ENCODE peak calls at places on chromosomes 7 and 10, in five cellular contexts. J is esophagus muscularis mucosa, W is heart left ventricle, V is suprapubic skin, Y is prostate gland. P is an unnamed sample.

GRCh38 chr10:57992321-57993077 is 275.2 kb downstream of the IPMK start:
- DNase-seq in J (no peak), W (no peak), V (no peak), Y (no peak), P (no peak)

GRCh38 chr7:107029764-107030286 is 14.7 kb upstream of the PRKAR2B start:
- DNase-seq in J (no peak), W (no peak), V (no peak), Y (no peak), P (no peak)

GRCh38 chr10:113087082-113088029 is 137.3 kb downstream of the TCF7L2 start:
- DNase-seq in J (no peak), W (peak; percentile 71), V (no peak), Y (no peak), P (peak; percentile 90)

GRCh38 chr7:142587578-142588191 is 161.6 kb upstream of the PRSS1 start:
- DNase-seq in J (no peak), W (no peak), V (no peak), Y (no peak), P (no peak)

GRCh38 chr10:79449181-79450146 is 4.0 kb upstream of the ZCCHC24 start:
- DNase-seq in J (no peak), W (no peak), V (peak; percentile 61), Y (peak; percentile 57), P (peak; percentile 76)

GRCh38 chr10:74502963-74503608 is 323.3 kb upstream of the KAT6B start:
- DNase-seq in J (no peak), W (no peak), V (no peak), Y (no peak), P (no peak)

GRCh38 chr7:5452937-5453540 is 29.4 kb upstream of the TNRC18 start:
- DNase-seq in J (no peak), W (peak; percentile 71), V (no peak), Y (no peak), P (no peak)

GRCh38 chr10:494556-494955 is 194.9 kb downstream of the DIP2C start:
- DNase-seq in J (no peak), W (no peak), V (no peak), Y (no peak), P (no peak)

GRCh38 chr10:69383485-69384089 is 33.1 kb downstream of the TACR2 start:
- DNase-seq in J (no peak), W (peak; percentile 70), V (no peak), Y (no peak), P (no peak)

GRCh38 chr7:127809285-127809702 is 157.3 kb downstream of the SND1 start:
- DNase-seq in J (no peak), W (no peak), V (no peak), Y (no peak), P (no peak)

GRCh38 chr10:68871105-68871711 is 29.9 kb upstream of the DDX50 start:
- DNase-seq in J (no peak), W (no peak), V (no peak), Y (no peak), P (no peak)

GRCh38 chr10:32004161-32004591 is 52.0 kb downstream of the KIF5B start:
- DNase-seq in J (no peak), W (peak; percentile 40), V (no peak), Y (no peak), P (no peak)

GRCh38 chr10:14812271-14812670 is 25.6 kb downstream of the CDNF start:
- DNase-seq in J (no peak), W (no peak), V (no peak), Y (no peak), P (no peak)

GRCh38 chr10:122126763-122127659 is 138.0 kb downstream of the TACC2 start:
- DNase-seq in J (no peak), W (peak; percentile 71), V (no peak), Y (peak; percentile 55), P (peak; percentile 76)

GRCh38 chr7:29289156-29290021 is 94.8 kb downstream of the CHN2 start:
- DNase-seq in J (no peak), W (peak; percentile 60), V (no peak), Y (no peak), P (peak; percentile 27)

GRCh38 chr10:129586897-129587443 is 119.9 kb downstream of the MGMT start:
- DNase-seq in J (no peak), W (no peak), V (no peak), Y (no peak), P (no peak)

GRCh38 chr7:132476541-132476940 is 99.7 kb downstream of the PLXNA4 start:
- DNase-seq in J (no peak), W (no peak), V (no peak), Y (no peak), P (no peak)

GRCh38 chr10:1050145-1050544 is 1.2 kb upstream of the IDI1 start:
- DNase-seq in J (no peak), W (no peak), V (no peak), Y (no peak), P (no peak)

GRCh38 chr10:13502384-13502783 is 26.4 kb downstream of the BEND7 start:
- DNase-seq in J (no peak), W (no peak), V (no peak), Y (no peak), P (no peak)

GRCh38 chr10:129622736-129623135 is 155.7 kb downstream of the MGMT start:
- DNase-seq in J (peak; percentile 47), W (no peak), V (no peak), Y (no peak), P (no peak)

GRCh38 chr7:101487753-101488152 is 125.1 kb downstream of the COL26A1 start:
- DNase-seq in J (no peak), W (no peak), V (no peak), Y (no peak), P (no peak)

GRCh38 chr10:44334621-44335184 is 50.2 kb downstream of the CXCL12 start:
- DNase-seq in J (no peak), W (no peak), V (peak; percentile 32), Y (no peak), P (no peak)

GRCh38 chr10:125679436-125679835 is 3.5 kb downstream of the TEX36 start:
- DNase-seq in J (no peak), W (no peak), V (no peak), Y (no peak), P (no peak)

GRCh38 chr10:109103278-109103677 is 820.0 kb downstream of the XPNPEP1 start:
- DNase-seq in J (no peak), W (no peak), V (no peak), Y (no peak), P (no peak)

GRCh38 chr10:17756557-17757208 is 4.7 kb downstream of the TMEM236 start:
- DNase-seq in J (no peak), W (no peak), V (no peak), Y (no peak), P (no peak)

GRCh38 chr10:84948644-84949043 is 620.3 kb downstream of the CCSER2 start:
- DNase-seq in J (no peak), W (no peak), V (no peak), Y (no peak), P (no peak)

DNA sequence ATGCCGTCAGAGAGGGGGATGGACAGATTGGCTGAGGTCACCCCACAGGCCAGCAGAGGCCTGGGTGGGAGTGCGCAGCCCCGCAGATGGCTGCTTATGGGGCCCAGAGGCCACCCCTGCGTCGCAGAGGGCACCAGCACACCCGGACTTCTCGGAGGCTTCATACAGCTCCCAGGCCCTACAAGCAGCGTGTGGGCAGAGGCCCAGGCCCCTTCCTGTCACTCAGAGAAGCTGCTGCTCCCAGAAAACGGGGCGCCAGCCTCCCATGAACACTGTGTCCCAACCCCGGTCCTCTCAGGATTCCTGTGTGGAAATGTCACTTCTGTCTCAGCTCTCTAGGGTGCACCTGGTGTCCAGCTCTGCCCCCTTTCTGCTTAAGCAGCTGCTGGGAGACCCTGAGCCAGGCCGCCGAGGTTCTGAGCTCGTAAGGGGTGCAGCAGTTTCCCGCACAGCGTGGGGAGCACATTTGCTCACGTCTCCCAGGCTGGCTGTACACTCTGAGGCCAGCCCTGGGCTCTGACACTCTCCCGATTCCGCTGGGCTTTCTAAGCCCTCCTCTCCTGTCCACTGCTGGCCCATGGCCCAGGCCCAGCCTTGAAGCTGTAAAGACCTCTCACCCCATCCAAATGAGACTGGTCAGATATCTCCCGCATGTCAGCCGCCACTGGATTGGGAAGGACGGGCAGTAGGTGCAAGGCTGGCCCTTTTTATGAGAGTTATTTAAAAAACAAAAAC is 6.8 kb downstream of the GPR146 start:
- DNase-seq in J (no peak), W (no peak), V (no peak), Y (no peak), P (no peak)
- TF ChIP-seq CTCF in J (no peak), W (no peak), V (no peak), Y (no peak), P (no peak)

DNA sequence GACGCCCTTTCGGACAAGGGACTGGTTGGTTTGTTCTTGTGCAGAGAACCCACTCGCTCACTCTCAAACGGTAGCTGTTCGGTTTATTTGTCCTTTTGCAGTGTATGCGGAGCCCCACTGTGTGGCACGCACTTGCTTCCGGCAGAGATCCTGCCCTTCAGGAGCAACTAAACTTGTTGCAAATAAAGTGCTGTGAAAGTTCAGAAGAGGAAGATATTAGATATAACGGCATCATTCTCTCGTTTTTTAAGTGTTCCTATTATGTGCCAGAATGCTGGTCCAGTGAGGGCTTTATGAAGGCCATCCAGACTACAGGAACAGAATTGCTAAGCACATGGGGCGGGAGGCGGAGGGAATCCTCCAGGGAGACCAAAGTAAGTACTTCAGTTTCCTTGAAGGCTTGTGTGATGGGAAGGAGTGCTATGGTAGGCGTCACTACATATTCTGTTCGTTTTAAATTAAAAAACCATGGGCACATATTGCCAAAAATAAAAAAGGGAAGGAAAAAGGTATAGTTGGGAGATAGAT is 488 bp upstream of the ERLIN1 start:
- DNase-seq in J (no peak), W (peak; percentile 50), V (no peak), Y (peak; percentile 24), P (peak; percentile 85)
- TF ChIP-seq POLR2A in J (no peak), W (no peak), V (no peak), Y (no peak), P (no peak)

GRCh38 chr10:131313377-131313776 is 1.9 kb upstream of the TCERG1L start:
- DNase-seq in J (no peak), W (no peak), V (no peak), Y (no peak), P (no peak)

GRCh38 chr10:131311661-131312260 is at the start of gene TCERG1L:
- DNase-seq in J (no peak), W (no peak), V (no peak), Y (no peak), P (no peak)

GRCh38 chr10:131310904-131311660 is 439 bp downstream of the TCERG1L start:
- DNase-seq in J (no peak), W (no peak), V (no peak), Y (no peak), P (no peak)

GRCh38 chr10:131314148-131314547 is 2.6 kb upstream of the TCERG1L start:
- DNase-seq in J (no peak), W (no peak), V (no peak), Y (no peak), P (no peak)

GRCh38 chr10:131312261-131312801 is 810 bp upstream of the TCERG1L start:
- DNase-seq in J (no peak), W (no peak), V (no peak), Y (no peak), P (no peak)
- TF ChIP-seq CTCF in J (no peak), W (peak; percentile 36), V (peak; percentile 19), Y (peak; percentile 62), P (no peak)

GRCh38 chr7:140398821-140399220 is 491 bp upstream of the SLC37A3 start:
- DNase-seq in J (no peak), W (no peak), V (no peak), Y (no peak), P (no peak)

GRCh38 chr7:140400381-140400780 is 2.1 kb upstream of the SLC37A3 start:
- DNase-seq in J (no peak), W (no peak), V (no peak), Y (no peak), P (no peak)

GRCh38 chr7:140393756-140394306 is 4.5 kb downstream of the SLC37A3 start:
- DNase-seq in J (no peak), W (no peak), V (peak; percentile 32), Y (no peak), P (no peak)

GRCh38 chr7:140402178-140402835 is 1.6 kb upstream of the RAB19 start:
- DNase-seq in J (no peak), W (no peak), V (no peak), Y (no peak), P (no peak)

GRCh38 chr7:140397784-140398750 is at the start of gene SLC37A3:
- DNase-seq in J (peak; percentile 95), W (peak; percentile 88), V (peak; percentile 87), Y (peak; percentile 83), P (peak; percentile 96)
- TF ChIP-seq POLR2A in J (peak; percentile 56), W (peak; percentile 76), V (no peak), Y (peak; percentile 74), P (no peak)